ENCODE peak calls at places on chromosomes 2 and 18, in seven cellular contexts. I, S, K, Z, V, F and Y are unnamed samples.

GRCh38 chr2:67388680-67389079 is 8.5 kb upstream of the ETAA1 start:
- DNase-seq in I (no peak), S (no peak), K (no peak), Z (no peak), V (peak; percentile 55), F (no peak), Y (peak; percentile 5)

GRCh38 chr2:7012141-7012809 is 95.1 kb downstream of the RNF144A start:
- DNase-seq in I (no peak), S (no peak), K (no peak), Z (no peak), V (no peak), F (no peak), Y (no peak)

GRCh38 chr2:209367091-209367747 is 56.6 kb upstream of the MAP2 start:
- DNase-seq in I (no peak), S (no peak), K (no peak), Z (no peak), V (no peak), F (no peak), Y (no peak)

GRCh38 chr18:26277374-26277773 is 51.1 kb downstream of the TAF4B start:
- DNase-seq in I (no peak), S (no peak), K (no peak), Z (no peak), V (no peak), F (no peak), Y (no peak)

GRCh38 chr2:205461678-205462665 is 220.3 kb upstream of the NRP2 start:
- DNase-seq in I (no peak), S (no peak), K (peak; percentile 19), Z (no peak), V (no peak), F (no peak), Y (no peak)

GRCh38 chr2:143668236-143668635 is 539.0 kb downstream of the ARHGAP15 start:
- DNase-seq in I (no peak), S (no peak), K (no peak), Z (no peak), V (peak; percentile 26), F (no peak), Y (no peak)

GRCh38 chr2:65129276-65129612 is 662 bp downstream of the RAB1A start:
- DNase-seq in I (no peak), S (no peak), K (no peak), Z (no peak), V (peak; percentile 45), F (no peak), Y (no peak)

GRCh38 chr18:12772111-12772510 is 69.3 kb downstream of the PSMG2 start:
- DNase-seq in I (no peak), S (no peak), K (no peak), Z (no peak), V (no peak), F (no peak), Y (no peak)

GRCh38 chr2:1731512-1731962 is 12.8 kb downstream of the PXDN start:
- DNase-seq in I (peak; percentile 16), S (no peak), K (peak; percentile 86), Z (peak; percentile 44), V (no peak), F (no peak), Y (no peak)

GRCh38 chr2:136219341-136219740 is 101.4 kb upstream of the CXCR4 start:
- DNase-seq in I (no peak), S (no peak), K (no peak), Z (no peak), V (no peak), F (no peak), Y (no peak)

GRCh38 chr2:53445376-53446072 is 322.1 kb upstream of the CHAC2 start:
- DNase-seq in I (no peak), S (peak; percentile 17), K (peak; percentile 74), Z (no peak), V (no peak), F (no peak), Y (no peak)

GRCh38 chr2:150561076-150561475 is 73.6 kb upstream of the RND3 start:
- DNase-seq in I (no peak), S (no peak), K (no peak), Z (no peak), V (no peak), F (no peak), Y (no peak)

GRCh38 chr2:184598313-184599053 is at the start of gene ZNF804A:
- DNase-seq in I (peak; percentile 76), S (peak; percentile 68), K (peak; percentile 52), Z (peak; percentile 89), V (peak; percentile 63), F (no peak), Y (peak; percentile 72)

GRCh38 chr2:50514881-50515280 is 517.1 kb downstream of the NRXN1 start:
- DNase-seq in I (peak; percentile 87), S (no peak), K (no peak), Z (no peak), V (peak; percentile 88), F (no peak), Y (no peak)

GRCh38 chr2:105257981-105258380 is 16.4 kb downstream of the GPR45 start:
- DNase-seq in I (no peak), S (no peak), K (peak; percentile 48), Z (no peak), V (no peak), F (no peak), Y (no peak)

GRCh38 chr18:75161629-75162028 is 47.3 kb downstream of the PTGR3 start:
- DNase-seq in I (no peak), S (no peak), K (no peak), Z (no peak), V (peak; percentile 13), F (peak; percentile 47), Y (no peak)

GRCh38 chr2:34980689-34981088 is 1374.9 kb upstream of the CRIM1 start:
- DNase-seq in I (no peak), S (no peak), K (no peak), Z (no peak), V (no peak), F (no peak), Y (no peak)

GRCh38 chr2:36449943-36450392 is 94.4 kb downstream of the CRIM1 start:
- DNase-seq in I (no peak), S (no peak), K (peak; percentile 58), Z (no peak), V (no peak), F (no peak), Y (no peak)

DNA sequence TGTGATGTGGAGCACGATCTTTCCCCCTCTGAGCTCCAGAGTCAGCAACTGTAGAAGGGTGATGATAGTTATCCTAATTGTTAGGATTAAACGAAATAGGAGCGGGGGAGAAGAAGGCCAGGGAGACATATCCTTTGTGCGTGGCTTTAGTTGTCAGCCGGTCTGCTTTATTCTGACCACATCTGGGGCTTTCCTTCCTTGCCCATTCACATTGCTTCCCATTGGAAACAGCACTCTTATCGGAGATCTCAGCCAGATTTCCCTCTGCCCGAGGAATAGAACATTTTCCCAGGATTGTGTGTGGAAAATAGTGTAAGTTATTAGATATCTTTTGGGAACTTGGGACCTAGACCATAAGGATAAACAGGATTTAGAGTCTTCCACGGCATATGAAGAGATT is 1.5 kb downstream of the RALB start:
- DNase-seq in I (no peak), S (no peak), K (peak; percentile 25), Z (no peak), V (no peak), F (no peak), Y (peak; percentile 9)
- H3K4me3 ChIP-seq in I (no peak overlapping the region), S (peak overlapping the region; percentile 68), K (peak overlapping the region; percentile 74), Z (peak overlapping the region; percentile 95), V (no peak overlapping the region), F (peak overlapping the region; percentile 96), Y (peak overlapping the region; percentile 76)

GRCh38 chr2:174563530-174564282 is 33.9 kb downstream of the WIPF1 start:
- DNase-seq in I (no peak), S (no peak), K (no peak), Z (no peak), V (no peak), F (no peak), Y (no peak)

GRCh38 chr2:174571669-174572323 is 25.8 kb downstream of the WIPF1 start:
- DNase-seq in I (no peak), S (no peak), K (no peak), Z (no peak), V (no peak), F (no peak), Y (no peak)

GRCh38 chr2:174572556-174572955 is 25.0 kb downstream of the WIPF1 start:
- DNase-seq in I (no peak), S (no peak), K (no peak), Z (no peak), V (no peak), F (no peak), Y (no peak)

GRCh38 chr2:174570325-174570958 is 27.2 kb downstream of the WIPF1 start:
- DNase-seq in I (no peak), S (no peak), K (no peak), Z (no peak), V (no peak), F (no peak), Y (no peak)

GRCh38 chr2:174568425-174568824 is 29.2 kb downstream of the WIPF1 start:
- DNase-seq in I (no peak), S (no peak), K (no peak), Z (no peak), V (no peak), F (no peak), Y (no peak)
- H3K36me3 ChIP-seq in I (no peaks in the 10 kb centered on the region), S (no peaks in the 10 kb centered on the region), K (peaks cover 27% of the 10 kb centered on the region), Z (peaks cover 59% of the 10 kb centered on the region), V (peaks cover 6% of the 10 kb centered on the region), F (no peaks in the 10 kb centered on the region), Y (no peaks in the 10 kb centered on the region)

DNA sequence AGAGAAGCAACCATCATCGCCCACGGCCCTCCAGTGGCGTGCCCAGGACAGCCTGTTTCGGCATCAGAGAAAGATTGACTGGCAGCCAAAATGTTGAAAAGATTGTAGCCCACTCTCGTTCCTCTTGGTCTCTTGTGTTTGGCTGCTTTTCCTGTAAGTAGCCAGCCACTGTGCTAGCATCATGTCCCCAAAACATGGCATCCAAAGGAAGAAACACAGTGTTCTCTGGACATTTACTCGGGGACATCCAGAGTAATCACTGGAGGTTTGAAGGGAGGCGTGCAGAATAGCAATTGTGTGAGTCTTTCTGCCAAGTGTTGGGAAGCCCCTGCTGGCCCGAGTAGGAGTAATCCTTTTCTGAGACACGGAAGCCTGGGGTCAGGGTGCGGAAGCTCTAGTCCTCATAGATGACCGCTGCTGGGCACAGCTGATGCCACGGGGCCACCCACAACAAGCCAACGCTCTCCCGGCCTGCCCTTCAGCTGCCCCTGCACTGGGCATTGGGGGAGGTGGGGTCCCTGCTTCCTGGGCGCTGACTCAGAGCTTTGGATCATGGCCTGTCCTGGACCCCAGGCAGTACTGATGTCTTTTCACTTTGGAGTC is 24.8 kb upstream of the HDAC4 start:
- DNase-seq in I (no peak), S (no peak), K (no peak), Z (no peak), V (no peak), F (no peak), Y (peak; percentile 58)
- H3K27me3 ChIP-seq in I (peaks cover 82% of the 10 kb centered on the region), S (no peaks in the 10 kb centered on the region), K (peaks cover 7% of the 10 kb centered on the region), Z (no peaks in the 10 kb centered on the region), V (no peaks in the 10 kb centered on the region), F (peaks cover 16% of the 10 kb centered on the region), Y (no peaks in the 10 kb centered on the region)

GRCh38 chr18:28164772-28165483 is 12.0 kb downstream of the CDH2 start:
- DNase-seq in I (no peak), S (no peak), K (no peak), Z (no peak), V (no peak), F (no peak), Y (no peak)

GRCh38 chr18:28171837-28172236 is 5.1 kb downstream of the CDH2 start:
- DNase-seq in I (no peak), S (no peak), K (no peak), Z (no peak), V (no peak), F (no peak), Y (no peak)

GRCh38 chr18:28163201-28163778 is 13.6 kb downstream of the CDH2 start:
- DNase-seq in I (no peak), S (no peak), K (peak; percentile 84), Z (no peak), V (no peak), F (no peak), Y (no peak)

GRCh38 chr18:28167835-28168349 is 9.0 kb downstream of the CDH2 start:
- DNase-seq in I (no peak), S (no peak), K (no peak), Z (no peak), V (no peak), F (no peak), Y (no peak)

GRCh38 chr18:28168725-28169124 is 8.2 kb downstream of the CDH2 start:
- DNase-seq in I (no peak), S (no peak), K (no peak), Z (no peak), V (no peak), F (no peak), Y (no peak)
- H3K4me3 ChIP-seq in I (no peak overlapping the region), S (no peak overlapping the region), K (no peak overlapping the region), Z (peak overlapping the region; percentile 18), V (no peak overlapping the region), F (no peak overlapping the region), Y (no peak overlapping the region)